ENCODE peak calls at places on chromosomes 1 and 21, in eight cellular contexts. A, H, D, P, S, N, W and Y are unnamed samples.

GRCh38 chr1:119687391-119688079 is 24.2 kb upstream of the PHGDH start:
- DNase-seq in A (no peak), H (no peak), D (no peak), P (no peak), S (no peak), N (no peak), W (no peak), Y (peak)

GRCh38 chr1:245680395-245680794 is 525.6 kb downstream of the KIF26B start:
- DNase-seq in A (no peak), H (no peak), D (peak), P (no peak), S (no peak), N (no peak), W (no peak), Y (no peak)

GRCh38 chr1:116066868-116067563 is 44.2 kb upstream of the MAB21L3 start:
- DNase-seq in A (no peak), H (peak), D (no peak), P (no peak), S (no peak), N (no peak), W (no peak), Y (no peak)

GRCh38 chr1:68228833-68229232 is 3.5 kb downstream of the WLS start:
- DNase-seq in A (no peak), H (no peak), D (no peak), P (no peak), S (no peak), N (no peak), W (no peak), Y (no peak)

GRCh38 chr1:180167721-180168467 is 13.2 kb downstream of the QSOX1 start:
- DNase-seq in A (no peak), H (no peak), D (peak), P (no peak), S (peak), N (no peak), W (no peak), Y (peak)

GRCh38 chr1:168720839-168721238 is 8.2 kb downstream of the DPT start:
- DNase-seq in A (no peak), H (no peak), D (no peak), P (no peak), S (no peak), N (no peak), W (no peak), Y (no peak)

GRCh38 chr1:50438945-50439344 is 15.7 kb upstream of the DMRTA2 start:
- DNase-seq in A (no peak), H (no peak), D (no peak), P (no peak), S (no peak), N (no peak), W (no peak), Y (no peak)

GRCh38 chr1:173917149-173917548 is at the start of gene SERPINC1:
- DNase-seq in A (no peak), H (no peak), D (no peak), P (no peak), S (no peak), N (no peak), W (no peak), Y (no peak)

GRCh38 chr1:32706491-32706890 is 3.9 kb upstream of the SYNC start:
- DNase-seq in A (no peak), H (no peak), D (no peak), P (no peak), S (no peak), N (no peak), W (no peak), Y (no peak)

GRCh38 chr1:208077232-208077751 is 166.4 kb upstream of the CD34 start:
- DNase-seq in A (no peak), H (no peak), D (no peak), P (no peak), S (no peak), N (no peak), W (no peak), Y (no peak)

GRCh38 chr1:43270421-43271095 is 775 bp downstream of the TMEM125 start:
- DNase-seq in A (no peak), H (no peak), D (peak), P (no peak), S (peak), N (no peak), W (no peak), Y (peak)

GRCh38 chr1:163231385-163231784 is 28.7 kb upstream of the RGS5 start:
- DNase-seq in A (no peak), H (peak), D (no peak), P (no peak), S (no peak), N (no peak), W (no peak), Y (no peak)

GRCh38 chr21:42171091-42172053 is 47.6 kb upstream of the ABCG1 start:
- DNase-seq in A (no peak), H (no peak), D (no peak), P (no peak), S (peak), N (no peak), W (peak), Y (no peak)

GRCh38 chr1:224884428-224884827 is 45.0 kb upstream of the DNAH14 start:
- DNase-seq in A (no peak), H (no peak), D (no peak), P (no peak), S (no peak), N (no peak), W (no peak), Y (no peak)

GRCh38 chr1:204896787-204897469 is 26.3 kb downstream of the NFASC start:
- DNase-seq in A (no peak), H (no peak), D (no peak), P (no peak), S (no peak), N (no peak), W (no peak), Y (no peak)

GRCh38 chr1:58741689-58742553 is 41.9 kb downstream of the JUN start:
- DNase-seq in A (no peak), H (no peak), D (no peak), P (no peak), S (no peak), N (no peak), W (no peak), Y (no peak)

GRCh38 chr1:83791821-83792437 is 207.0 kb downstream of the TTLL7 start:
- DNase-seq in A (no peak), H (no peak), D (no peak), P (no peak), S (no peak), N (no peak), W (no peak), Y (no peak)

GRCh38 chr21:25563399-25564116 is 43.7 kb downstream of the MRPL39 start:
- DNase-seq in A (peak), H (no peak), D (no peak), P (peak), S (no peak), N (no peak), W (no peak), Y (no peak)

GRCh38 chr1:205926213-205926612 is 17.0 kb downstream of the SLC26A9 start:
- DNase-seq in A (no peak), H (no peak), D (no peak), P (no peak), S (no peak), N (no peak), W (no peak), Y (no peak)

GRCh38 chr1:22888320-22889075 is 84.2 kb downstream of the LACTBL1 start:
- DNase-seq in A (no peak), H (no peak), D (no peak), P (no peak), S (no peak), N (no peak), W (peak), Y (no peak)

GRCh38 chr1:145964328-145965118 is at the start of the genes ANKRD34A and POLR3GL:
- DNase-seq in A (peak), H (peak), D (peak), P (peak), S (peak), N (peak), W (peak), Y (peak)

GRCh38 chr1:53077599-53077965 is 15.6 kb downstream of the PODN start:
- DNase-seq in A (no peak), H (no peak), D (no peak), P (no peak), S (no peak), N (no peak), W (no peak), Y (no peak)

GRCh38 chr1:93620169-93620840 is 61.3 kb downstream of the BCAR3 start:
- DNase-seq in A (no peak), H (no peak), D (no peak), P (no peak), S (peak), N (no peak), W (no peak), Y (no peak)